ENCODE peak calls at places on chromosomes 5 and 9, in seven cellular contexts. B is chondrocyte; H is GM20000; C is EL; Q is left cardiac atrium; G is stimulated activated CD8-positive, alpha-beta memory T cell treated with anti-CD3 and anti-CD28 coated beads, Interleukin-4, amount 100 ng/mL, for 24 hours; P is transverse colon. I is an unnamed sample.

GRCh38 chr5:140136624-140137023 is 10.9 kb downstream of the IGIP start:
- DNase-seq in C (no peak), Q (no peak), P (no peak), G (no peak), H (no peak), B (no peak), I (no peak)

GRCh38 chr5:116579139-116579538 is 4.5 kb upstream of the SEMA6A start:
- DNase-seq in P (no peak), C (no peak), G (no peak), B (no peak), Q (no peak), H (no peak), I (no peak)

GRCh38 chr5:82613886-82614285 is 335.7 kb upstream of the RPS23 start:
- DNase-seq in G (no peak), Q (no peak), C (no peak), P (no peak), B (no peak), H (no peak), I (no peak)

GRCh38 chr9:6757988-6758417 is 230 bp downstream of the KDM4C start:
- DNase-seq in B (peak), P (no peak), H (peak), Q (peak), C (no peak), G (no peak), I (no peak)

GRCh38 chr9:109418827-109419226 is 79.3 kb downstream of the PTPN3 start:
- DNase-seq in B (no peak), G (no peak), C (no peak), P (no peak), H (no peak), Q (no peak), I (no peak)

GRCh38 chr9:14670718-14671117 is 22.5 kb downstream of the ZDHHC21 start:
- DNase-seq in B (no peak), G (no peak), P (no peak), H (no peak), C (peak), Q (no peak), I (no peak)

GRCh38 chr5:160970605-160971191 is 118.7 kb upstream of the ATP10B start:
- DNase-seq in C (no peak), P (no peak), G (no peak), B (no peak), H (no peak), Q (no peak), I (no peak)

GRCh38 chr5:1484416-1485319 is 39.1 kb downstream of the LPCAT1 start:
- DNase-seq in B (no peak), Q (no peak), G (no peak), C (no peak), P (no peak), H (peak), I (no peak)

GRCh38 chr5:40359854-40360253 is 319.9 kb upstream of the PTGER4 start:
- DNase-seq in G (no peak), B (no peak), C (no peak), H (no peak), P (no peak), Q (no peak), I (no peak)

GRCh38 chr5:94891565-94892362 is 273.3 kb downstream of the SLF1 start:
- DNase-seq in G (no peak), P (no peak), H (no peak), B (no peak), C (no peak), Q (no peak), I (no peak)